ENCODE peak calls at places on chromosomes 3 and 15, in seven cellular contexts. G, T, X, R, S, E and F are unnamed samples.

GRCh38 chr15:43966646-43967045 is 139.8 kb downstream of the WDR76 start:
- DNase-seq in G (peak; percentile 33), T (no peak), X (no peak), R (no peak), S (peak; percentile 40), E (no peak), F (no peak)

GRCh38 chr3:20097015-20097414 is 56.8 kb downstream of the KAT2B start:
- DNase-seq in G (no peak), T (no peak), X (no peak), R (no peak), S (no peak), E (no peak), F (peak; percentile 76)

GRCh38 chr15:101092186-101092866 is 159.5 kb downstream of the CHSY1 start:
- DNase-seq in G (peak; percentile 43), T (no peak), X (peak; percentile 28), R (no peak), S (peak; percentile 39), E (no peak), F (no peak)

GRCh38 chr3:108042300-108042699 is 48.5 kb downstream of the CD47 start:
- DNase-seq in G (no peak), T (no peak), X (no peak), R (no peak), S (no peak), E (no peak), F (no peak)

GRCh38 chr15:80820092-80820491 is 40.9 kb downstream of the CEMIP start:
- DNase-seq in G (no peak), T (no peak), X (no peak), R (no peak), S (no peak), E (no peak), F (no peak)

GRCh38 chr15:63482874-63483323 is 21.5 kb upstream of the USP3 start:
- DNase-seq in G (no peak), T (peak; percentile 79), X (no peak), R (no peak), S (no peak), E (no peak), F (no peak)

GRCh38 chr3:177607596-177607995 is 410.3 kb upstream of the TBL1XR1 start:
- DNase-seq in G (no peak), T (peak; percentile 61), X (no peak), R (no peak), S (no peak), E (no peak), F (no peak)

GRCh38 chr3:129112308-129113052 is 9.1 kb downstream of the RAB43 start:
- DNase-seq in G (peak; percentile 50), T (no peak), X (no peak), R (no peak), S (no peak), E (no peak), F (no peak)

GRCh38 chr3:125187599-125187910 is 25.0 kb downstream of the SLC12A8 start:
- DNase-seq in G (no peak), T (no peak), X (no peak), R (no peak), S (no peak), E (no peak), F (no peak)

GRCh38 chr3:68363801-68364200 is 568.5 kb downstream of the TAFA4 start:
- DNase-seq in G (no peak), T (no peak), X (no peak), R (no peak), S (no peak), E (no peak), F (no peak)

GRCh38 chr15:69806287-69806915 is 291.3 kb downstream of the TLE3 start:
- DNase-seq in G (no peak), T (no peak), X (no peak), R (no peak), S (no peak), E (no peak), F (no peak)

GRCh38 chr3:139020868-139021234 is at the start of gene PRR23B:
- DNase-seq in G (no peak), T (no peak), X (no peak), R (no peak), S (no peak), E (no peak), F (no peak)

GRCh38 chr15:77633913-77634265 is 1.2 kb upstream of the LINGO1 start:
- DNase-seq in G (no peak), T (peak; percentile 64), X (no peak), R (no peak), S (no peak), E (no peak), F (no peak)

GRCh38 chr3:127637546-127637945 is 8.6 kb downstream of the PODXL2 start:
- DNase-seq in G (no peak), T (peak; percentile 63), X (no peak), R (no peak), S (no peak), E (no peak), F (no peak)

GRCh38 chr3:67016522-67017080 is 18.5 kb downstream of the KBTBD8 start:
- DNase-seq in G (no peak), T (no peak), X (no peak), R (no peak), S (no peak), E (no peak), F (no peak)

GRCh38 chr15:71780349-71780976 is 29.9 kb upstream of the NR2E3 start:
- DNase-seq in G (peak; percentile 88), T (peak; percentile 63), X (no peak), R (peak; percentile 26), S (peak; percentile 69), E (peak; percentile 16), F (peak; percentile 17)

GRCh38 chr3:174540081-174540480 is 319.1 kb upstream of the NAALADL2 start:
- DNase-seq in G (no peak), T (peak; percentile 98), X (no peak), R (no peak), S (no peak), E (no peak), F (no peak)

GRCh38 chr3:175511219-175511780 is 652.2 kb downstream of the NAALADL2 start:
- DNase-seq in G (no peak), T (no peak), X (no peak), R (no peak), S (no peak), E (no peak), F (no peak)

GRCh38 chr15:66766282-66767228 is 64.5 kb downstream of the SMAD6 start:
- DNase-seq in G (peak; percentile 52), T (no peak), X (no peak), R (no peak), S (peak; percentile 68), E (no peak), F (no peak)

GRCh38 chr3:141243295-141243707 is 11.7 kb downstream of the PXYLP1 start:
- DNase-seq in G (peak; percentile 42), T (peak; percentile 70), X (peak; percentile 56), R (peak; percentile 74), S (peak; percentile 45), E (no peak), F (no peak)

GRCh38 chr3:8871306-8871705 is 92.0 kb downstream of the RAD18 start:
- DNase-seq in G (no peak), T (no peak), X (no peak), R (no peak), S (no peak), E (no peak), F (no peak)

GRCh38 chr15:68335655-68336054 is 58.1 kb downstream of the FEM1B start:
- DNase-seq in G (no peak), T (no peak), X (peak; percentile 64), R (no peak), S (no peak), E (no peak), F (no peak)

GRCh38 chr3:45545476-45545875 is 49.1 kb upstream of the LIMD1 start:
- DNase-seq in G (peak; percentile 62), T (no peak), X (peak; percentile 72), R (no peak), S (peak; percentile 51), E (no peak), F (no peak)

GRCh38 chr3:102790742-102791141 is 355.9 kb downstream of the ZPLD1 start:
- DNase-seq in G (no peak), T (no peak), X (no peak), R (no peak), S (peak; percentile 66), E (no peak), F (no peak)

GRCh38 chr3:143865302-143865701 is 17.0 kb upstream of the SLC9A9 start:
- DNase-seq in G (peak; percentile 61), T (peak; percentile 1), X (no peak), R (no peak), S (peak; percentile 73), E (no peak), F (no peak)

GRCh38 chr3:62954579-62954978 is 79.4 kb upstream of the CADPS start:
- DNase-seq in G (no peak), T (peak; percentile 35), X (no peak), R (no peak), S (peak; percentile 19), E (no peak), F (no peak)

GRCh38 chr3:197547618-197548017 is 8.2 kb downstream of the BDH1 start:
- DNase-seq in G (no peak), T (no peak), X (no peak), R (no peak), S (no peak), E (no peak), F (no peak)

GRCh38 chr3:13595001-13595421 is 46.1 kb downstream of the FBLN2 start:
- DNase-seq in G (no peak), T (peak; percentile 42), X (no peak), R (no peak), S (no peak), E (no peak), F (no peak)

GRCh38 chr3:178435575-178435974 is 100.7 kb upstream of the KCNMB2 start:
- DNase-seq in G (no peak), T (peak; percentile 51), X (no peak), R (no peak), S (no peak), E (no peak), F (no peak)